ENCODE peak calls at places on chromosomes 3 and 15, in eight cellular contexts. P is aorta; M is body of pancreas; R is coronary artery; B is naive thymus-derived CD4-positive, alpha-beta T cell; J is CD8-positive, alpha-beta memory T cell; I is GM23338; C is colonic mucosa. F is an unnamed sample.

GRCh38 chr15:69459063-69459462 is 6.4 kb downstream of the RPLP1 start:
- DNase-seq in P (no peak), R (no peak), I (no peak), M (no peak), C (no peak), B (no peak), J (no peak), F (no peak)

GRCh38 chr15:67736810-67737209 is 88.5 kb upstream of the SKOR1 start:
- DNase-seq in P (no peak), R (no peak), J (no peak), B (no peak), I (no peak), M (no peak), C (no peak), F (no peak)

GRCh38 chr3:172135766-172136729 is 96.7 kb downstream of the FNDC3B start:
- DNase-seq in P (no peak), M (no peak), R (no peak), B (no peak), C (no peak), I (peak), J (no peak), F (no peak)

GRCh38 chr15:40825661-40826088 is 2.8 kb downstream of the PPP1R14D start:
- DNase-seq in C (peak), P (no peak), B (no peak), I (no peak), R (no peak), M (peak), J (no peak), F (no peak)

GRCh38 chr3:155404486-155404885 is 111.0 kb upstream of the STRIT1 start:
- DNase-seq in M (no peak), I (no peak), J (no peak), P (no peak), C (no peak), R (no peak), B (no peak), F (no peak)

GRCh38 chr3:52532838-52533622 is 627 bp downstream of the NT5DC2 start:
- DNase-seq in M (no peak), B (peak), C (peak), R (peak), I (peak), J (no peak), P (peak), F (peak)

GRCh38 chr15:99443056-99443756 is 122.6 kb upstream of the MEF2A start:
- DNase-seq in B (no peak), C (no peak), I (no peak), M (no peak), P (peak), J (no peak), R (peak), F (peak)

GRCh38 chr15:44102675-44103254 is 92.3 kb downstream of the FRMD5 start:
- DNase-seq in I (no peak), C (no peak), J (no peak), B (no peak), M (peak), R (no peak), P (no peak), F (peak)

GRCh38 chr15:90481023-90481422 is 48.7 kb upstream of the CRTC3 start:
- DNase-seq in C (no peak), I (no peak), P (no peak), R (no peak), J (no peak), B (no peak), M (no peak), F (no peak)

GRCh38 chr3:59251899-59252298 is 202.1 kb upstream of the CFAP20DC start:
- DNase-seq in M (no peak), I (no peak), B (no peak), R (no peak), C (no peak), J (no peak), P (no peak), F (no peak)

GRCh38 chr3:192906940-192907339 is 10.7 kb downstream of the MB21D2 start:
- DNase-seq in B (no peak), M (no peak), J (no peak), I (no peak), P (no peak), R (no peak), C (no peak), F (no peak)

GRCh38 chr3:170488802-170489201 is 70.1 kb downstream of the CLDN11 start:
- DNase-seq in R (no peak), I (no peak), C (no peak), B (no peak), M (no peak), P (no peak), J (no peak), F (no peak)

GRCh38 chr3:48064292-48064829 is 48.1 kb upstream of the MAP4 start:
- DNase-seq in P (no peak), C (no peak), R (no peak), M (no peak), B (no peak), I (no peak), J (no peak), F (no peak)

GRCh38 chr3:194137314-194138097 is 1.6 kb downstream of the HES1 start:
- DNase-seq in C (peak), M (peak), R (peak), B (peak), J (peak), I (peak), P (peak), F (no peak)

GRCh38 chr15:78076231-78077052 is 1.1 kb downstream of the TBC1D2B start:
- DNase-seq in B (no peak), P (no peak), M (no peak), J (no peak), I (peak), R (no peak), C (no peak), F (no peak)

GRCh38 chr15:58038426-58039106 is 26.9 kb downstream of the ALDH1A2 start:
- DNase-seq in I (no peak), R (no peak), J (no peak), C (peak), B (no peak), M (peak), P (no peak), F (no peak)

GRCh38 chr3:23592961-23593931 is 212.5 kb upstream of the UBE2E1 start:
- DNase-seq in R (no peak), I (no peak), P (no peak), M (no peak), J (no peak), B (no peak), C (no peak), F (no peak)

GRCh38 chr3:107829185-107829584 is 261.6 kb downstream of the CD47 start:
- DNase-seq in M (no peak), I (no peak), R (no peak), C (no peak), J (no peak), P (no peak), B (no peak), F (no peak)

GRCh38 chr15:77702211-77702957 is 69.7 kb upstream of the LINGO1 start:
- DNase-seq in B (no peak), J (no peak), C (peak), R (no peak), M (no peak), I (peak), P (no peak), F (no peak)

GRCh38 chr15:71348597-71348996 is 233.3 kb downstream of the THSD4 start:
- DNase-seq in J (no peak), C (no peak), M (no peak), P (no peak), R (no peak), B (no peak), I (peak), F (no peak)

GRCh38 chr3:88059380-88060160 is 515 bp downstream of the ZNF654 start:
- DNase-seq in C (peak), I (peak), R (peak), M (no peak), J (no peak), B (peak), P (peak), F (no peak)

GRCh38 chr15:70617911-70618287 is 145.5 kb downstream of the UACA start:
- DNase-seq in C (no peak), P (no peak), J (no peak), R (no peak), M (no peak), I (no peak), B (no peak), F (no peak)

GRCh38 chr3:177813322-177813721 is 616.0 kb upstream of the TBL1XR1 start:
- DNase-seq in I (no peak), R (no peak), J (no peak), P (no peak), M (peak), C (no peak), B (no peak), F (no peak)

GRCh38 chr3:141663993-141664392 is 74.1 kb upstream of the RNF7 start:
- DNase-seq in I (peak), M (no peak), B (no peak), J (no peak), P (no peak), C (no peak), R (no peak), F (no peak)

GRCh38 chr15:58852347-58852746 is 81.1 kb downstream of the SLTM start:
- DNase-seq in C (no peak), R (no peak), M (no peak), I (peak), B (no peak), P (no peak), J (no peak), F (no peak)

GRCh38 chr15:82918162-82918561 is 34.4 kb downstream of the HOMER2 start:
- DNase-seq in J (no peak), C (no peak), B (no peak), R (no peak), P (no peak), M (no peak), I (no peak), F (no peak)

GRCh38 chr3:148727242-148727641 is 29.5 kb downstream of the AGTR1 start:
- DNase-seq in B (no peak), R (no peak), I (peak), P (peak), M (peak), J (no peak), C (peak), F (no peak)

GRCh38 chr15:26179906-26180305 is 316.8 kb upstream of the ATP10A start:
- DNase-seq in J (no peak), P (no peak), B (no peak), I (peak), R (no peak), M (no peak), C (no peak), F (no peak)

DNA sequence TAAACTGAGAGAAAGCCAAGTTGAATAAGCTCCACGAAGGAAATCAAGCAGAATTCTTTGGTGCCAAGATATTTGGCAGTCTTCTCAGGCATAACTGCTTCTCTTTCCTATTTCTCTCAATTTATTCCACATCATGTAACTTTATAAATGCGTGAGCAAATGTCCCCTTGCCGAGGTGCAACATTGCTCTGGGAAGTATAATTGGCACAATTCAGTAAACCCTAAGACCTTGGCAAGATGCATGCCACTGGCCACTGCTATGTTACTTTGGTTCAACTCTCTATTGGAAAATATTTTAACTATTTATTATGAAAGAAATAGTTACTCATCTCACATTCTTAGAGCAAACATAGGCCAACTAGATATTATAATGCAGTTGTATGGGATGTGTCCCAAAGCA is 170.2 kb downstream of the SUCNR1 start:
- DNase-seq in C (no peak), J (no peak), I (no peak), B (no peak), M (no peak), P (peak), R (no peak), F (no peak)
- H3K27ac ChIP-seq in C (no peak), J (no peak), I (no peak), B (no peak), M (no peak), P (peak), R (no peak), F (no peak)

DNA sequence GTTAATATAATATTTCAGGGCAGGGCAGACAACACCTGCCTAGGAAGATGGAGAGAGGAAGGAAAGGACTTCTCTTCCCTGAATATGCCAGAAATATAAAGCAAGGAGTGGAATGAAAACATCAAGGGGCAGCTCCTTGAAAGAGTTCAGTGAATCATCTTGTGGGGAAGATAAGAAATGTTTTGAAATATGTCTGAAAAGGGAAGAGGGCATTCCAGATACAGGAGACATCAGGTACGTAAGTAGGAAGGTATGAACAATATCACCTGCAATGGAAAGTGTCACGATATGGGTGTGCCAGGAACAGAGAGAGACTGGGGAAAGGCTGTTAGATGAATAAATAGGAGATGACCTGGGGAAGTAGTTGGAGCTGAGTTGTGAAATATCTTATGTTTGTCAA is 75.8 kb upstream of the WDR72 start:
- DNase-seq in P (no peak), B (no peak), I (no peak), J (no peak), R (no peak), M (no peak), C (no peak), F (no peak)
- H3K4me3 ChIP-seq in P (no peak), B (no peak), I (no peak), J (no peak), R (no peak), M (no peak), C (no peak), F (no peak)

DNA sequence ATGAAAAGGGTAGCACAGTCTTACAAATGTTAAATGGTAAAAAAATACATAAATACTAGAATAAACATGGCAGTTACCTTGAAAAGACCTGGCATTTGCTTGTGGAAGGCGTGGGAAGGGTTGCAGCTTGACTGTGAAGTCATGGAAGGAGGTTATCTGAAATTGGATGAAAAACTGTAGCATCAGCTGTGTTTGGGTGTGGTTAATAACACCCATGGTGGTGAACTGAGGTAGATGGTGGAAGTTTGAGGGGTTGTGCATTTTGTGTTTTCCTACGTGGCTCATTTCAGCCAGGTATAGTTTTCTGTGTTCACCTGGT is 46.5 kb downstream of the PSMD6 start:
- DNase-seq in C (no peak), M (peak), B (no peak), P (no peak), I (no peak), J (no peak), R (no peak), F (no peak)
- H3K27ac ChIP-seq in C (no peak), M (peak), B (peak), P (no peak), I (no peak), J (no peak), R (peak), F (peak)

GRCh38 chr3:128650096-128651050 is at the start of gene RPN1:
- DNase-seq in B (peak), J (peak), I (peak), C (peak), R (peak), P (peak), M (peak), F (peak)

GRCh38 chr3:128649264-128649663 is 1.4 kb downstream of the RPN1 start:
- DNase-seq in B (no peak), J (no peak), I (no peak), R (no peak), M (no peak), C (no peak), P (no peak), F (no peak)

GRCh38 chr3:128647307-128647706 is 3.3 kb downstream of the RPN1 start:
- DNase-seq in I (no peak), R (no peak), P (no peak), J (no peak), M (no peak), C (no peak), B (no peak), F (no peak)

DNA sequence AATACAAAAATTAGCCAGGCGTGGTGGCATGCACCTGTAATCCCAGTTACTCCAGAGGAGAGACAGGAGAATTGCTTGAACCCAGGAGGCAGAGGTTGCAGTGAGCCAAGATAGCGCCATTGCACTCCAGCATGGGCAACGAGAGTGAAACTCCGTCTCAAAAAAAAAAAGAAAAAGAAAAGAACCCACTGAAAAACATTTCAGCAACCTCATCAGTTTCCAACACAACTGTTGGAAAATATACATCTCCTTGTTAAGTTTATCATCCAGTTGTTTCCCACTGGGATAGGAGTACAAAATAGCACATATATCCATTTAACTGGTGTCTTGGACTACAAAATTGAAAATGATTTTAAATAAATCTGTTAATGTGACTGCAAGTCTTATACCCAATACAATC is 2.2 kb downstream of the RPN1 start:
- DNase-seq in B (no peak), M (no peak), I (no peak), C (no peak), R (no peak), P (no peak), J (no peak), F (no peak)
- H3K4me3 ChIP-seq in B (no peak), M (no peak), I (peak), C (peak), R (peak), P (no peak), J (peak), F (peak)

GRCh38 chr3:188797045-188797444 is 374.7 kb upstream of the TPRG1 start:
- DNase-seq in B (no peak), M (no peak), J (no peak), R (no peak), I (no peak), P (no peak), C (no peak), F (no peak)
- H3K27ac ChIP-seq in B (no peak), M (no peak), J (no peak), R (no peak), I (no peak), P (peak), C (no peak), F (peak)